ENCODE peak calls at places on chromosomes 12 and 14, in ten cellular contexts. N is H54, T is heart left ventricle, L is GM12878, H is transverse colon, V is body of pancreas, O is erythroblast, J is ovary, S is IMR-90, A is adrenal gland. D is an unnamed sample.

GRCh38 chr14:84891414-84891813 is 638.5 kb upstream of the FLRT2 start:
- DNase-seq in V (no peak), S (no peak), O (no peak), N (no peak), T (no peak), H (no peak), L (no peak), J (no peak), A (no peak), D (no peak)

GRCh38 chr12:93144109-93144508 is 215.0 kb upstream of the EEA1 start:
- DNase-seq in A (no peak), N (no peak), T (no peak), V (no peak), J (no peak), S (peak), L (no peak), O (no peak), H (no peak), D (no peak)

GRCh38 chr12:2389079-2389790 is 336.4 kb downstream of the CACNA1C start:
- DNase-seq in A (no peak), S (peak), O (no peak), J (no peak), L (no peak), N (no peak), T (no peak), V (no peak), H (no peak), D (no peak)

GRCh38 chr14:101461891-101462290 is 99.4 kb upstream of the DIO3 start:
- DNase-seq in L (no peak), V (no peak), S (no peak), O (no peak), J (no peak), H (no peak), A (no peak), N (no peak), T (no peak), D (no peak)

GRCh38 chr12:66879392-66879791 is 200.5 kb upstream of the GRIP1 start:
- DNase-seq in J (no peak), H (no peak), S (no peak), V (no peak), T (no peak), A (no peak), N (no peak), L (no peak), O (no peak), D (no peak)

GRCh38 chr14:51004352-51004800 is 60.1 kb upstream of the PYGL start:
- DNase-seq in S (no peak), A (peak), H (peak), N (no peak), T (no peak), O (no peak), L (no peak), J (no peak), V (no peak), D (no peak)

GRCh38 chr14:103141117-103141796 is 18.0 kb downstream of the TNFAIP2 start:
- DNase-seq in H (peak), N (peak), L (no peak), S (peak), A (peak), V (peak), J (no peak), O (peak), T (no peak), D (peak)

GRCh38 chr14:80055912-80056801 is 155.1 kb downstream of the DIO2 start:
- DNase-seq in L (no peak), S (peak), T (no peak), J (peak), H (peak), A (peak), N (no peak), O (peak), V (peak), D (peak)

GRCh38 chr14:97382616-97383226 is 585.5 kb downstream of the VRK1 start:
- DNase-seq in L (peak), O (no peak), A (no peak), V (no peak), T (no peak), S (no peak), N (no peak), J (no peak), H (no peak), D (no peak)

GRCh38 chr12:67578976-67579661 is 69.4 kb upstream of the DYRK2 start:
- DNase-seq in A (no peak), J (no peak), S (no peak), T (no peak), O (no peak), L (no peak), H (no peak), V (no peak), N (no peak), D (no peak)

GRCh38 chr12:20865873-20866272 is 55.4 kb downstream of the SLCO1B3 start:
- DNase-seq in A (no peak), T (no peak), S (no peak), H (no peak), N (no peak), O (no peak), J (no peak), L (no peak), V (no peak), D (peak)

GRCh38 chr12:98743362-98743953 is 98.4 kb downstream of the APAF1 start:
- DNase-seq in H (no peak), T (no peak), S (peak), V (peak), A (peak), L (no peak), J (no peak), O (peak), N (peak), D (peak)

GRCh38 chr12:85759217-85759616 is 77.0 kb downstream of the RASSF9 start:
- DNase-seq in A (no peak), S (no peak), H (no peak), J (no peak), O (no peak), N (no peak), V (no peak), T (no peak), L (no peak), D (no peak)

GRCh38 chr12:31756977-31757420 is 28.2 kb upstream of the AMN1 start:
- DNase-seq in L (no peak), V (no peak), J (no peak), A (no peak), N (peak), H (peak), S (no peak), T (no peak), O (peak), D (peak)

GRCh38 chr12:56190695-56191155 is 1.4 kb upstream of the SMARCC2 start:
- DNase-seq in T (no peak), S (no peak), O (no peak), A (no peak), N (no peak), J (no peak), H (no peak), V (no peak), L (no peak), D (no peak)

GRCh38 chr12:56189918-56190694 is 823 bp upstream of the SMARCC2 start:
- DNase-seq in J (peak), H (peak), N (peak), O (peak), T (peak), S (peak), L (peak), A (peak), V (peak), D (peak)

GRCh38 chr12:56188786-56189335 is 422 bp downstream of the SMARCC2 start:
- DNase-seq in H (no peak), O (no peak), T (no peak), S (no peak), L (no peak), J (peak), V (no peak), N (no peak), A (no peak), D (peak)

GRCh38 chr12:56188116-56188785 is 1.0 kb downstream of the SMARCC2 start:
- DNase-seq in H (no peak), N (no peak), T (no peak), S (no peak), A (no peak), J (no peak), V (no peak), O (peak), L (no peak), D (no peak)

GRCh38 chr12:56189336-56189917 is at the start of gene SMARCC2:
- DNase-seq in V (peak), J (peak), O (peak), T (peak), A (peak), L (peak), H (peak), S (peak), N (peak), D (peak)
- TF ChIP-seq POLR2A in V (peak), J (peak), O (no peak), T (no peak), A (peak), L (peak), H (peak), S (no peak), N (peak), D (peak)

GRCh38 chr14:24093901-24094838 is at the start of gene PCK2:
- DNase-seq in J (peak), V (peak), H (peak), O (peak), S (peak), N (peak), L (no peak), A (peak), T (peak), D (peak)

GRCh38 chr14:24092960-24093900 is 881 bp upstream of the PCK2 start:
- DNase-seq in N (no peak), H (peak), V (no peak), A (no peak), J (peak), T (no peak), O (no peak), S (no peak), L (no peak), D (no peak)

GRCh38 chr14:24094839-24095195 is 706 bp downstream of the PCK2 start:
- DNase-seq in J (no peak), S (no peak), L (no peak), A (no peak), O (peak), V (peak), H (no peak), N (no peak), T (no peak), D (no peak)

GRCh38 chr14:24096545-24097181 is 2.6 kb downstream of the PCK2 start:
- DNase-seq in O (no peak), A (no peak), H (no peak), J (peak), V (no peak), T (no peak), N (no peak), S (no peak), L (no peak), D (no peak)

DNA sequence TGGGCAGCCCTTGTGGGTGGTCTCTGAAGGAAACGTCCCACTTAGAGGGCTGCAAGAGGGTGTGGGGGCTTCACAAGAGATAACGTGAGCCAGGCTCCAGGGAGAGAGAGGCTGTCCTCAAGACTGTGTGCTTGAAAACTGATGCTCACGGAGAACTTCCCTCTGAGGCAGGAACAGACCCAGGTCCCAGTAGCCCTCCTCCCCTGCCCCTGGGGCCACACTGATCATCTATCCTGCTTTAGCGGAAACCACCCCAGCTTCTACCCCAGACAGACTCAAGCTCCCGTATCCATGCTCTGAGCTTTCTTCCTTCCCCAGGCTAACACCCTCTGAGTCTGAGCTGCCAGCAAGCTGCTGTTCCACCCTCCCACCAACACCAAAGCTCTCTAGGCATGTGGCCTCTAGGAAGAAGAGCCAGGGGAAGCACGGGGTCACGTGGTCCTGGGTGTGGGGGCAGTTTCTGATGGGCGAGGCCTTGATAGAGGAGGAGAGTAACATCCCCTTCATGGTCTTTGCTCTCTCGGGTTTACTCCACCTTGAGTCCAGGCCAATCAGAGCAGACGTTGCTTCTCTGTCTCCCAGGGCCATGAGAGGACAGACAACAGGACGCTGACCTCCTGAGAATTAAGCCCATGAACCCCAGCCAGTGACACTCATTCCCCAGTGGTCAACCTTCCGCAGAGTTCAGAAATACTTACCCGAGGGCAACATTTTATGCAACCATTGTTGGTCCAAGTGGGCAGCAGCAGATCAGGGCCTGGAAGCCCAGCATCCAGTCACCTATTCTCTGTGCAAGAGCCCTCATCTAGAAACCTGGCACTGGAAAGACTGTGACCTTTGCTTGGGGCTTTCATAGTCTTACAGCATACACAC is 1.3 kb downstream of the PCK2 start:
- DNase-seq in L (peak), O (peak), J (peak), H (peak), T (peak), N (no peak), V (peak), S (peak), A (no peak), D (peak)
- TF ChIP-seq POLR2A in L (peak), O (peak), J (no peak), H (peak), T (no peak), N (no peak), V (no peak), S (no peak), A (no peak), D (no peak)

GRCh38 chr12:54384591-54385041 is at the start of gene ZNF385A:
- DNase-seq in J (no peak), V (no peak), L (no peak), O (no peak), A (no peak), T (no peak), H (no peak), S (no peak), N (no peak), D (no peak)
- TF ChIP-seq POLR2A in J (no peak), V (no peak), L (no peak), O (no peak), A (no peak), T (no peak), H (peak), S (no peak), N (no peak), D (no peak)

GRCh38 chr14:60656755-60657608 is 7.7 kb upstream of the SIX1 start:
- DNase-seq in T (no peak), O (peak), A (peak), S (peak), V (peak), J (peak), N (peak), H (peak), L (peak), D (peak)
- TF ChIP-seq POLR2A in T (no peak), O (no peak), A (no peak), S (no peak), V (peak), J (no peak), N (no peak), H (no peak), L (no peak), D (no peak)

GRCh38 chr12:57235012-57235727 is 5.7 kb downstream of the SHMT2 start:
- DNase-seq in L (no peak), T (peak), S (peak), A (no peak), H (no peak), V (no peak), N (no peak), J (no peak), O (no peak), D (peak)
- TF ChIP-seq POLR2A in L (peak), T (no peak), S (no peak), A (no peak), H (no peak), V (peak), N (no peak), J (no peak), O (no peak), D (no peak)

GRCh38 chr14:89417111-89417468 is at the start of gene FOXN3:
- DNase-seq in S (peak), L (no peak), V (peak), J (peak), O (peak), N (peak), A (peak), H (peak), T (peak), D (peak)
- TF ChIP-seq POLR2A in S (no peak), L (no peak), V (peak), J (peak), O (no peak), N (no peak), A (peak), H (peak), T (no peak), D (no peak)

GRCh38 chr12:12952036-12952435 is at the start of gene GPRC5D:
- DNase-seq in A (no peak), J (no peak), O (no peak), N (no peak), T (no peak), H (no peak), L (no peak), V (no peak), S (no peak), D (no peak)

GRCh38 chr12:12951504-12951903 is 466 bp downstream of the GPRC5D start:
- DNase-seq in O (no peak), T (no peak), J (no peak), S (no peak), N (no peak), L (no peak), A (no peak), V (no peak), H (no peak), D (no peak)

GRCh38 chr12:12954878-12955625 is 3.1 kb upstream of the GPRC5D start:
- DNase-seq in O (no peak), N (no peak), S (no peak), V (no peak), A (no peak), T (no peak), H (no peak), J (no peak), L (no peak), D (no peak)

GRCh38 chr12:12954361-12954760 is 2.4 kb upstream of the GPRC5D start:
- DNase-seq in N (no peak), T (no peak), A (no peak), J (no peak), O (no peak), S (peak), H (no peak), L (no peak), V (no peak), D (peak)
- TF ChIP-seq POLR2A in N (no peak), T (no peak), A (no peak), J (no peak), O (no peak), S (no peak), H (no peak), L (no peak), V (no peak), D (no peak)

GRCh38 chr12:49550853-49551252 is 12.0 kb downstream of the KCNH3 start:
- DNase-seq in L (no peak), H (no peak), J (peak), S (no peak), O (no peak), T (no peak), N (no peak), A (no peak), V (peak), D (no peak)
- TF ChIP-seq POLR2A in L (no peak), H (no peak), J (no peak), S (no peak), O (no peak), T (no peak), N (no peak), A (no peak), V (no peak), D (no peak)

GRCh38 chr14:75258803-75259509 is 19.7 kb upstream of the FOS start:
- DNase-seq in L (peak), N (peak), H (peak), O (peak), V (peak), A (peak), J (peak), T (peak), S (peak), D (peak)
- TF ChIP-seq POLR2A in L (no peak), N (no peak), H (peak), O (peak), V (peak), A (peak), J (peak), T (no peak), S (peak), D (peak)